ENCODE peak calls at places on chromosomes 11 and 22, in five cellular contexts. K is ACHN, F is cardiac fibroblast, E is RWPE2, Y is fibroblast of pulmonary artery. T is an unnamed sample.
A peak's percentile ranks its signal among the peaks of the same experiment; 100 is the strongest.

GRCh38 chr11:38274031-38274430 is 1676.0 kb upstream of the RAG2 start:
- DNase-seq in K (no peak), F (no peak), E (no peak), Y (peak; percentile 3), T (no peak)

GRCh38 chr11:84564180-84564866 is 1062.8 kb downstream of the DLG2 start:
- DNase-seq in K (peak; percentile 86), F (peak; percentile 75), E (no peak), Y (peak; percentile 68), T (no peak)

GRCh38 chr11:45227836-45228235 is 58.3 kb downstream of the SYT13 start:
- DNase-seq in K (no peak), F (no peak), E (no peak), Y (no peak), T (no peak)

GRCh38 chr22:37465721-37466120 is 20.5 kb downstream of the MFNG start:
- DNase-seq in K (no peak), F (no peak), E (no peak), Y (no peak), T (no peak)

GRCh38 chr22:41584881-41585280 is 4.8 kb downstream of the PMM1 start:
- DNase-seq in K (no peak), F (no peak), E (no peak), Y (no peak), T (no peak)

GRCh38 chr11:112255075-112255739 is 5.5 kb downstream of the PLET1 start:
- DNase-seq in K (no peak), F (peak; percentile 93), E (no peak), Y (peak; percentile 89), T (no peak)

GRCh38 chr11:116300252-116300651 is 472.5 kb downstream of the BUD13 start:
- DNase-seq in K (no peak), F (no peak), E (no peak), Y (no peak), T (no peak)

GRCh38 chr11:4118107-4118506 is 23.5 kb downstream of the RRM1 start:
- DNase-seq in K (no peak), F (peak; percentile 87), E (no peak), Y (peak; percentile 67), T (no peak)

GRCh38 chr11:33089776-33090175 is 50.4 kb downstream of the TCP11L1 start:
- DNase-seq in K (peak; percentile 11), F (peak; percentile 29), E (no peak), Y (peak; percentile 21), T (no peak)

GRCh38 chr22:17842386-17842785 is 68.1 kb upstream of the BID start:
- DNase-seq in K (no peak), F (no peak), E (no peak), Y (no peak), T (no peak)

GRCh38 chr11:134154441-134154840 is 69.3 kb downstream of the NCAPD3 start:
- DNase-seq in K (no peak), F (no peak), E (no peak), Y (no peak), T (no peak)

GRCh38 chr11:82041764-82042163 is 691.9 kb downstream of the FAM181B start:
- DNase-seq in K (no peak), F (no peak), E (no peak), Y (no peak), T (no peak)

GRCh38 chr11:125935629-125936199 is 10.1 kb upstream of the VSIG10L2 start:
- DNase-seq in K (no peak), F (no peak), E (no peak), Y (no peak), T (no peak)

GRCh38 chr22:30228509-30229359 is 17.8 kb downstream of the LIF start:
- DNase-seq in K (no peak), F (no peak), E (no peak), Y (no peak), T (no peak)

GRCh38 chr11:58647141-58647699 is 24.8 kb downstream of the CNTF start:
- DNase-seq in K (no peak), F (no peak), E (no peak), Y (no peak), T (no peak)

GRCh38 chr11:103978588-103979580 is 57.6 kb upstream of the DDI1 start:
- DNase-seq in K (peak; percentile 33), F (no peak), E (no peak), Y (no peak), T (no peak)

GRCh38 chr22:30425616-30426394 is at the start of gene MTFP1:
- DNase-seq in K (peak; percentile 61), F (peak; percentile 68), E (peak; percentile 74), Y (peak; percentile 67), T (peak; percentile 94)

GRCh38 chr22:49371325-49372110 is 456.2 kb downstream of the BRD1 start:
- DNase-seq in K (no peak), F (no peak), E (no peak), Y (no peak), T (peak; percentile 77)

GRCh38 chr11:27933992-27934829 is 173.7 kb downstream of the KIF18A start:
- DNase-seq in K (peak; percentile 98), F (peak; percentile 90), E (peak; percentile 85), Y (peak; percentile 72), T (no peak)